ENCODE peak calls at places on chromosome 18, in five cellular contexts. A, G, M, O and P are unnamed samples.

GRCh38 chr18:80176334-80177080 is 67.4 kb downstream of the ADNP2 start:
- DNase-seq in A (no peak), M (no peak), O (no peak), G (no peak), P (no peak)

GRCh38 chr18:45521777-45522176 is 93.5 kb upstream of the SLC14A2 start:
- DNase-seq in A (no peak), G (no peak), M (no peak), O (no peak), P (no peak)

GRCh38 chr18:51614033-51614432 is 416.6 kb upstream of the MEX3C start:
- DNase-seq in O (no peak), M (no peak), A (no peak), G (peak; percentile 55), P (no peak)

GRCh38 chr18:76886112-76886511 is 63.8 kb downstream of the ZNF236 start:
- DNase-seq in A (no peak), M (no peak), O (no peak), G (no peak), P (no peak)

GRCh38 chr18:64175432-64175831 is 26.5 kb upstream of the LINC00305 start:
- DNase-seq in G (no peak), M (no peak), A (no peak), O (no peak), P (no peak)

GRCh38 chr18:45071959-45072358 is 391.3 kb downstream of the SETBP1 start:
- DNase-seq in M (no peak), G (no peak), O (no peak), A (no peak), P (no peak)

GRCh38 chr18:27713727-27714080 is 463.2 kb downstream of the CDH2 start:
- DNase-seq in M (no peak), G (no peak), A (no peak), O (peak; percentile 79), P (no peak)

GRCh38 chr18:45667056-45667455 is 51.8 kb downstream of the SLC14A2 start:
- DNase-seq in M (no peak), G (no peak), O (no peak), A (no peak), P (no peak)

GRCh38 chr18:45328762-45329161 is 286.5 kb upstream of the SLC14A2 start:
- DNase-seq in G (no peak), M (no peak), A (no peak), O (no peak), P (no peak)

GRCh38 chr18:80033181-80034067 is 810 bp upstream of the RBFA start:
- DNase-seq in A (no peak), O (no peak), G (peak; percentile 64), M (peak; percentile 86), P (peak; percentile 66)

GRCh38 chr18:74249181-74249968 is 42.4 kb downstream of the CYB5A start:
- DNase-seq in G (peak; percentile 72), O (no peak), A (no peak), M (no peak), P (no peak)

GRCh38 chr18:49177071-49177470 is 226.3 kb upstream of the SMAD7 start:
- DNase-seq in O (no peak), M (no peak), A (no peak), G (no peak), P (no peak)

GRCh38 chr18:28183418-28184078 is 6.6 kb upstream of the CDH2 start:
- DNase-seq in A (no peak), M (no peak), O (no peak), G (no peak), P (no peak)

GRCh38 chr18:61702007-61702406 is 190.8 kb downstream of the RNF152 start:
- DNase-seq in O (no peak), G (no peak), M (no peak), A (no peak), P (no peak)

GRCh38 chr18:61107107-61107506 is 226.1 kb upstream of the CDH20 start:
- DNase-seq in O (no peak), A (no peak), G (no peak), M (no peak), P (no peak)

GRCh38 chr18:68847219-68847860 is 49.5 kb downstream of the CCDC102B start:
- DNase-seq in G (no peak), A (no peak), M (no peak), O (peak; percentile 49), P (no peak)

GRCh38 chr18:44796505-44797198 is 116.0 kb downstream of the SETBP1 start:
- DNase-seq in O (no peak), A (no peak), M (no peak), G (no peak), P (no peak)

GRCh38 chr18:67776929-67777328 is 260.4 kb upstream of the DSEL start:
- DNase-seq in M (no peak), A (no peak), G (no peak), O (peak; percentile 30), P (no peak)

GRCh38 chr18:74715306-74715705 is 117.6 kb downstream of the ZNF407 start:
- DNase-seq in M (no peak), G (no peak), O (no peak), A (no peak), P (no peak)

GRCh38 chr18:51241226-51241625 is 43.7 kb upstream of the MEX3C start:
- DNase-seq in G (no peak), A (no peak), M (no peak), O (no peak), P (no peak)

GRCh38 chr18:23853448-23854210 is 160.9 kb upstream of the TTC39C start:
- DNase-seq in M (no peak), G (no peak), A (no peak), O (no peak), P (no peak)

GRCh38 chr18:48992791-48993555 is 42.2 kb upstream of the SMAD7 start:
- DNase-seq in A (no peak), O (no peak), G (no peak), M (peak; percentile 86), P (no peak)

GRCh38 chr18:24043403-24043802 is 28.8 kb downstream of the TTC39C start:
- DNase-seq in O (no peak), M (no peak), G (no peak), A (no peak), P (no peak)

GRCh38 chr18:13279181-13280065 is 60.9 kb downstream of the LDLRAD4 start:
- DNase-seq in O (no peak), A (no peak), G (no peak), M (no peak), P (no peak)

GRCh38 chr18:55927831-55928230 is 339.8 kb upstream of the TCF4 start:
- DNase-seq in M (no peak), G (no peak), A (no peak), O (peak; percentile 86), P (no peak)

GRCh38 chr18:44826418-44827259 is 146.0 kb downstream of the SETBP1 start:
- DNase-seq in O (peak; percentile 95), M (no peak), G (no peak), A (no peak), P (no peak)

GRCh38 chr18:48800479-48800876 is 150.3 kb downstream of the SMAD7 start:
- DNase-seq in O (no peak), M (no peak), A (no peak), G (no peak), P (peak; percentile 11)

GRCh38 chr18:76213996-76214395 is 281.0 kb downstream of the ZNF516 start:
- DNase-seq in O (no peak), M (no peak), G (no peak), A (no peak), P (no peak)

GRCh38 chr18:49111191-49111988 is 160.6 kb upstream of the SMAD7 start:
- DNase-seq in A (no peak), M (no peak), G (no peak), O (no peak), P (no peak)

DNA sequence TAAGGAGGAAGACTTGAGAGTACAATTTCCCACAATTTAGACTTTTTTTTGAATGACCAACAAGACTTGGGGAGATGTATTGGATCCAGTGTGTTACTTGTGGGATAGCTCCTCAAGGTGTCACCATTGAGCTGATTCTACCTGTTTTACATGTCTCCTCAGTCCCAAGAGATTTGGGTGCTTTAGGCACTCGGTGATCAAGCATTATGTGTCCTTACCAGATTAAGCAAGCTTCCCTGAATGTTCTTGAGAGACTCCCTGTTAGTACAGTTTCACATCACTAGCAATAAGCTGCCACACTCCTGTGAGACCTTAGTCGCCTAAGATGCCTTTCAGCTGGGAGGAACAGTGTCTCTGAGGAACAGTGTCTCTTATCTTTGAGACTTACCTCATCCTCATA is 384.3 kb upstream of the SYT4 start:
- DNase-seq in G (no peak), O (peak; percentile 62), M (no peak), A (no peak), P (no peak)
- TF ChIP-seq CTCF in G (no peak), O (peak; percentile 48), M (no peak), A (no peak), P (no peak)

DNA sequence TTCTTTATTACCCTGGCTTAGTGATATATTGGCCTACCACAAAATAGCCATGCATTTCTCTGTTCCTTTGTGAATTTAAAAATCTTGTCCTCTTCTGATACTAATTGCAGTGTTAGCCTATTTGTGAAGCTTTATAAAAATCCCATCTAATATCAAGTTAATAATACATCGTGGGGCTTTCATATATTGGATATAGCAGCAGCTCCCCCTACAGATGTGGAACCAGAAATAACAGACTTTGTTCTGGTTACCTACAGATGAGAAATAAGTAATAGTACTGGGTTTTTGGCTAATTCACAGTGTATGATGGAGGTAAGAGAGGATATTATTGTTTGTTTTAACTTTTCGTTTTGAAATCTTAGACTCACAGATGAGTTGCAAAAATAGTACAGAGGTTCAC is 1661.7 kb upstream of the PIK3C3 start:
- DNase-seq in O (peak; percentile 17), G (no peak), A (no peak), M (no peak), P (no peak)
- TF ChIP-seq CTCF in O (peak; percentile 52), G (no peak), A (no peak), M (no peak), P (no peak)

GRCh38 chr18:42559292-42559691 is 556.2 kb downstream of the RIT2 start:
- DNase-seq in A (no peak), M (no peak), O (no peak), G (no peak), P (no peak)
- TF ChIP-seq CTCF in A (no peak), M (no peak), O (no peak), G (no peak), P (no peak)

GRCh38 chr18:59140287-59140885 is 702 bp downstream of the SEC11C start:
- DNase-seq in A (no peak), M (no peak), G (peak; percentile 34), O (peak; percentile 52), P (no peak)

GRCh38 chr18:59139291-59139614 is 431 bp upstream of the SEC11C start:
- DNase-seq in G (peak; percentile 91), M (peak; percentile 86), A (no peak), O (peak; percentile 95), P (peak; percentile 92)

GRCh38 chr18:59141294-59142068 is 1.8 kb downstream of the SEC11C start:
- DNase-seq in A (no peak), G (no peak), M (no peak), O (peak; percentile 52), P (no peak)

GRCh38 chr18:59142274-59142673 is 2.6 kb downstream of the SEC11C start:
- DNase-seq in O (no peak), A (no peak), G (no peak), M (no peak), P (no peak)

DNA sequence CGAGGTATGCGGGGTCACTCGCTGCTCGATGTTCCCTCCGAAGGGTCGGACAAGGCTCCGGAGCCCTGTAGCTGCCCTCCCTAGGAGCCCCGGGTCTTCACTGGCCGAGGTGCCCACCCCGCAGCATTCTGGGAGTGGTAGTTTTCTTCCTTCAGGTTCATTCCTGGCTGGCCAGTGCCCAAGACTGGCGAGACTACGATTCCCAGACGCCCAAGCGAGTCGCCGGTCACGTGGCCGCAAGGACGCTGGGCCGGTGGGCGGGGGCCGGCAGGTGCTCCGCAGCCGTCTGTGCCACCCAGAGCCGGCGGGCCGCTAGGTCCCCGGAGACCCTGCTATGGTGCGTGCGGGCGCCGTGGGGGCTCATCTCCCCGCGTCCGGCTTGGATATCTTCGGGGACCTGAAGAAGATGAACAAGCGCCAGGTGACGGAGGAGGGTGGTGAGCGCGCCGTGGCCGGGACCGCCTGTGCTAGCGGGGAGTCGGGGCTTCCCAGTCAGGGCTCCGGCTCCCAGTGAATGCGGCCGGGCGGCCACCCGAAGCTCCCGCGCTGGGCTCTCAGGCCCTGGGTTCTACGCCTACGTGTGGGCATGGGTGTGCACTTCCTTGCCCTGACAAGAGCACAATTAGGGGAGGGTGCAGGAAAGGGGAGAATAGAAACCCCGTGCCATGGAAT is at the start of gene SEC11C:
- DNase-seq in M (peak; percentile 93), O (peak; percentile 99), G (peak; percentile 89), A (no peak), P (no peak)
- TF ChIP-seq CTCF in M (no peak), O (no peak), G (no peak), A (no peak), P (no peak)